ENCODE peak calls at places on chromosomes 1 and 21, in ten cellular contexts. F, Q, Z, A, D, N, I, C, O and W are unnamed samples.

GRCh38 chr1:164794310-164794709 is 235.3 kb downstream of the PBX1 start:
- DNase-seq in N (no peak), F (no peak), A (peak), Q (no peak), O (no peak), Z (no peak), C (peak), I (no peak), D (peak), W (peak)

GRCh38 chr21:45870851-45871615 is 110.5 kb upstream of the COL6A1 start:
- DNase-seq in I (no peak), C (no peak), F (no peak), N (no peak), O (no peak), Z (no peak), A (no peak), D (no peak), Q (no peak), W (no peak)

GRCh38 chr1:52706136-52706670 is 8.1 kb upstream of the COA7 start:
- DNase-seq in C (no peak), Z (no peak), Q (no peak), F (no peak), A (no peak), O (no peak), D (no peak), I (no peak), N (no peak), W (no peak)

GRCh38 chr1:10726355-10726754 is 70.1 kb downstream of the CASZ1 start:
- DNase-seq in F (no peak), D (no peak), N (no peak), O (no peak), Q (no peak), A (no peak), I (peak), Z (no peak), C (no peak), W (no peak)

GRCh38 chr1:154433161-154433681 is 28.1 kb downstream of the IL6R start:
- DNase-seq in Q (no peak), A (no peak), D (no peak), F (no peak), N (no peak), O (no peak), C (no peak), I (no peak), Z (no peak), W (peak)

GRCh38 chr1:236603896-236604217 is 459 bp downstream of the HEATR1 start:
- DNase-seq in I (no peak), D (peak), A (no peak), F (no peak), N (no peak), O (no peak), Q (no peak), Z (no peak), C (no peak), W (peak)

GRCh38 chr1:36211841-36212240 is 12.4 kb upstream of the THRAP3 start:
- DNase-seq in Q (no peak), F (no peak), N (no peak), I (no peak), Z (no peak), D (no peak), O (no peak), A (no peak), C (no peak), W (peak)

GRCh38 chr1:19338323-19338762 is 26.2 kb downstream of the SLC66A1 start:
- DNase-seq in F (peak), C (peak), N (no peak), D (no peak), Q (no peak), Z (peak), I (no peak), O (peak), A (no peak), W (peak)

GRCh38 chr1:1430114-1430982 is 5.1 kb upstream of the VWA1 start:
- DNase-seq in D (peak), C (peak), Z (peak), O (peak), A (peak), I (peak), F (peak), N (no peak), Q (no peak), W (no peak)

GRCh38 chr1:20484526-20485462 is 1.2 kb downstream of the CAMK2N1 start:
- DNase-seq in Z (no peak), N (no peak), D (peak), A (no peak), C (peak), O (peak), Q (no peak), F (peak), I (no peak), W (no peak)

GRCh38 chr1:232108598-232108997 is 482.0 kb downstream of the DISC1 start:
- DNase-seq in O (no peak), I (no peak), D (no peak), N (no peak), Q (no peak), A (no peak), F (no peak), Z (no peak), C (no peak), W (no peak)

GRCh38 chr1:12161662-12162458 is 4.9 kb upstream of the TNFRSF1B start:
- DNase-seq in Z (peak), F (no peak), N (peak), D (peak), Q (peak), O (peak), C (peak), A (peak), I (peak), W (peak)

GRCh38 chr1:221758455-221758854 is 16.6 kb upstream of the DUSP10 start:
- DNase-seq in Q (no peak), O (no peak), D (no peak), C (no peak), A (no peak), Z (no peak), I (no peak), F (no peak), N (no peak), W (peak)

GRCh38 chr1:11944358-11944981 is 10.0 kb downstream of the PLOD1 start:
- DNase-seq in N (no peak), Z (no peak), F (peak), D (no peak), A (no peak), I (no peak), C (peak), Q (no peak), O (no peak), W (no peak)

GRCh38 chr1:224733021-224733911 is 117.1 kb downstream of the CNIH3 start:
- DNase-seq in N (no peak), Z (no peak), A (no peak), C (peak), F (peak), D (peak), Q (peak), I (no peak), O (no peak), W (peak)

GRCh38 chr1:119790481-119791198 is 20.6 kb downstream of the REG4 start:
- DNase-seq in I (no peak), Q (no peak), A (no peak), Z (no peak), D (no peak), N (no peak), F (no peak), C (no peak), O (peak), W (no peak)

GRCh38 chr1:203744008-203744972 is 20.7 kb upstream of the LAX1 start:
- DNase-seq in C (peak), I (peak), Z (no peak), F (no peak), A (peak), Q (no peak), N (no peak), O (peak), D (peak), W (peak)

GRCh38 chr1:223129229-223129851 is 13.7 kb downstream of the TLR5 start:
- DNase-seq in D (peak), A (no peak), I (peak), N (peak), O (peak), Z (peak), C (peak), Q (no peak), F (peak), W (peak)
- H3K4me3 ChIP-seq in D (peak), A (peak), I (no peak), N (no peak), O (no peak), Z (no peak), C (no peak), Q (no peak), F (peak), W (no peak)

DNA sequence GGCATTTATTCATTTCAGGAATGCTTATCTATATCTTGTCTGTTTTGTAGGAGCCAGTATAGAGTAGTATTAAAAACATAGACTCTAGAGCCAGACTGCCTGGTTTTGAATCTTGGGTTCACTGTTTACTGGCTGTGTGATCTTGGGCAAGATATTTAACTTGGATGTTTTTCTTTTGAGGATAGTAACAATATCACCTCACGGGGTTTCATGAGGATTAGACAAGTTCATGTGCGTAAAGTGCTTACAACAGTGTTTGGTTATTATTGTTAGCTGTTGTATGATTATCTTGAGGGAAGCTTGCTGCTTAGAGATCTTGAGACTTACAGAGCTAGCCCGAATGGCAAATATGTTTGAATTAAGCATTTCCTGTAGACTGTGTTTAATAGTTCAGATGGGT is 40.2 kb downstream of the WNT4 start:
- DNase-seq in N (no peak), F (no peak), A (no peak), Q (no peak), C (no peak), D (no peak), Z (no peak), I (no peak), O (no peak), W (no peak)
- TF ChIP-seq CTCF in N (no peak), F (no peak), A (no peak), Q (no peak), C (no peak), D (no peak), Z (no peak), I (no peak), O (no peak), W (no peak)

GRCh38 chr1:9181176-9181906 is 52.4 kb upstream of the GPR157 start:
- DNase-seq in Z (peak), D (peak), A (no peak), Q (peak), N (peak), O (peak), F (peak), I (peak), C (peak), W (peak)

GRCh38 chr1:9183441-9183840 is 51.1 kb upstream of the H6PD start:
- DNase-seq in A (no peak), D (no peak), F (no peak), I (no peak), Z (no peak), N (no peak), C (no peak), Q (no peak), O (no peak), W (no peak)

GRCh38 chr1:9182784-9183257 is 51.8 kb upstream of the H6PD start:
- DNase-seq in N (no peak), F (peak), I (no peak), C (no peak), Z (no peak), O (no peak), A (no peak), Q (no peak), D (no peak), W (no peak)

GRCh38 chr1:9183898-9184297 is 50.7 kb upstream of the H6PD start:
- DNase-seq in F (no peak), I (no peak), A (no peak), C (no peak), Q (no peak), D (no peak), O (no peak), N (no peak), Z (no peak), W (no peak)

DNA sequence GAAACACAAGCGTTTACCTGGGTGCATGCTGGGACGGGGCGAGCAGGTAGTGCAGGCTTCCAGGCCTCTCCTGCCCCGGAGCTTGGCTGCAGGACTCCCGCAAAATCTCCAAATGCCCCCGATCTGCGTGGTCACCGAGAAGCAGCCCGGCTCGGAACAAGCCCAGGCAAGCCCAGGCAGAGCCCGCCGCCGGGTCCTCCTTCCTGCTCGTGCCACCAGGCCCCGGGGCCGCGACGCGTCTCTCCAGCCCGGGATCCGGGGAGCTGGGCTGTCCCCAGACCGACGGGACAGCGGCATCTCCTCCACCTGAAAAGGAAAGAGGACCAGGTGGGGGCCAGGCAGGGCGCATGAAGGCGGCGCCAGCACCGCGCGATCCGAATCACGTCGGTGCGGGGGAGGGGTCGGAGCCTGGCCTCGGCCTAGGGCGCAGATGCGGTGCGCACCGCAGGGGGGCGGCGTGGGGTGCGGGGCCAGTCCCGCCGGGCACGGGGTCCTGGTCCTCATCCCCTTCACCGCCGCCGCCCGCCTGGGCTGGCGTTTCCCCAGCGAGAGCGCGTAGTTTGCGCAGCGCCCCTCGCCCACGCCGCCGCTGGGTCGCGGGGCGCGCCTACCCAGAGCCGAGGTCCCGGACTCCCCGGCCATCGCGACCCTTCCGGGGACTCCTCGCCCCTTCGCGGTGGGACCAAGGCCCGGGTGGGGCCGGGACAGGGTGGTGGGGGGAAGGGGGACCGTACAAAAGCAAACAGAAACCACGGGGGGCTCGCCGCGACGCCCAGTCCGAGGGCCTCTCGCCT is 52.4 kb upstream of the H6PD start:
- DNase-seq in N (no peak), A (no peak), C (no peak), O (peak), I (peak), Z (peak), D (peak), F (peak), Q (no peak), W (peak)
- H3K4me3 ChIP-seq in N (peak), A (peak), C (peak), O (peak), I (peak), Z (peak), D (peak), F (peak), Q (peak), W (peak)

GRCh38 chr1:233621923-233622322 is 8.0 kb downstream of the KCNK1 start:
- DNase-seq in D (no peak), Z (no peak), N (no peak), I (no peak), C (no peak), Q (no peak), O (peak), A (no peak), F (no peak), W (no peak)
- TF ChIP-seq CTCF in D (no peak), Z (no peak), N (no peak), I (no peak), C (no peak), Q (no peak), O (no peak), A (no peak), F (no peak), W (no peak)

DNA sequence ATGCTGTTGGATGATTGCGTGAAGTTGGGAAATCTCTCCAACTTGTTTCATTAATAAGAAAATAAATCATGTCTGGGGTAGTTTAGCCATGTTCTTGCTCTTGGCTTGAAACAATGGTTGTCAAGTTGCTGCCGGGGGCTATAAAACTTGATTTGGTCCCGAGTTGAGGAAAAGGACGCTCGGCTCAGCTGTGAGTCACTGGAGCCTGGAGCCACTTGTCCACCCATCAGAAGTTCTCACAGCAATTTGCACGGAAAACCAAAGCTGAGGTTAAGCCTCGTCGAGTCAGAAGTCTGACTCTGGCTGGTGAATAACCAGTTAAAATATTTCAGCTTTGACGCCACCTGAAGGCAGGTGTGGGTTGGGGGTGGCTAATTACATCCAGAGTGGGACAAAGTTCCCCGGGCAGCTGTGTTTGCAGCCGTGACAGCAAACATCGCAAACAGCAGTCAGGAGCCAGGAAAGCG is 19.7 kb upstream of the RIPK4 start:
- DNase-seq in A (no peak), Z (peak), Q (no peak), D (no peak), N (no peak), I (no peak), O (no peak), C (no peak), F (no peak), W (peak)
- H3K4me3 ChIP-seq in A (no peak), Z (no peak), Q (no peak), D (no peak), N (no peak), I (no peak), O (no peak), C (no peak), F (no peak), W (no peak)

DNA sequence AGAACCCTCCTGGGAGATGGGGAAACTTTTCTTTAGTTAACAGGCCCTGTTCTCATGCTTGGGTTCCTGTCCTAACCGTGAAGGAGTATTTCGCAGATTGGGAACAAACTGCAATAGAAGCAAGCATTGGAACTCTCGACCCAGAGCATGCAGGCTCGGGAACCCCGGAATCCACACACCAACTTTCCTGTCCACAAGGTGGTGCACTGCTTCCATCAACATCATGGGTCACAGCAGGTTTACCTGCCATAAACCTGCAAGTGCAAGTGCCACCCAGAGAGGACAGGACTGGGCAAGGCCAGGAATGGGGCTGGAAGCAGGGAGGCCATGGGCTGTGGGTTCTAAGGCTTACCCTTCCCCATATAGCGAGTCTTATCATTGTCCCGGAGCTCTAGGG is 6.9 kb downstream of the ENO1 start:
- DNase-seq in N (no peak), D (no peak), Q (no peak), Z (peak), A (no peak), F (no peak), O (peak), I (no peak), C (no peak), W (peak)
- TF ChIP-seq CTCF in N (no peak), D (peak), Q (no peak), Z (peak), A (peak), F (peak), O (peak), I (peak), C (no peak), W (peak)

GRCh38 chr1:183444243-183444642 is 26.1 kb upstream of the NMNAT2 start:
- DNase-seq in Z (no peak), O (no peak), D (peak), N (no peak), I (no peak), F (peak), A (no peak), C (no peak), Q (no peak), W (peak)

GRCh38 chr1:183443466-183443865 is 25.3 kb upstream of the NMNAT2 start:
- DNase-seq in I (no peak), C (no peak), D (no peak), Q (no peak), N (no peak), Z (no peak), O (no peak), F (no peak), A (no peak), W (no peak)

GRCh38 chr1:183438060-183438459 is 19.9 kb upstream of the NMNAT2 start:
- DNase-seq in Q (no peak), I (no peak), N (no peak), F (no peak), O (no peak), C (no peak), D (no peak), A (no peak), Z (no peak), W (no peak)

DNA sequence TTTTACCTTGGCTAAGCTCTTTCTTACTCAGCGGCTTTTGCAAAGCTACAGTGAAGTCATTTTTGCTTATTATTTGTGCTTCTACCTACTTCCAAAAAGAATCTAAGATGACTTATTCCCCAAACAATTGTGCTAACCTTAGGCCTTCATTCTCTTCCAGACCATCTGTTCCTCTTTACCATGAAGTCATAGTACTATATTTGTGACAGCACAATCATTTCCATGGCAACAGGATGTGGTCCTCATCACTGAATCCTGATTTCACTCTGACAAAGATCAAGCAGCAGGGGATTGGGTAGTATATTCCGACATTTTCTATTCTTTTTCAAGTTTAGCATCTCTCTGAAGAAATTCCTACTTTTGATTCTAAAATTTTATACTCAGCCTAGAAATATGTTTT is 24.8 kb upstream of the NMNAT2 start:
- DNase-seq in Q (no peak), O (no peak), N (no peak), Z (no peak), F (no peak), I (no peak), C (no peak), A (no peak), D (peak), W (no peak)
- H3K4me3 ChIP-seq in Q (no peak), O (no peak), N (no peak), Z (no peak), F (no peak), I (no peak), C (no peak), A (no peak), D (no peak), W (no peak)